ENCODE peak calls at places on chromosomes 16 and 17, in eight cellular contexts. One of them, this sample, is unnamed.

GRCh38 chr16:31458073-31458834 is 1.0 kb upstream of the ARMC5 start:
- DNase-seq in small intestine: peak
- DNase-seq in fibroblast of pulmonary artery: peak
- DNase-seq in lower lobe of right lung: peak
- DNase-seq in amygdala: no peak
- DNase-seq in fibroblast of the aortic adventitia: peak
- DNase-seq in activated CD4-positive, alpha-beta memory T cell treated with anti-CD3 and anti-CD28 coated beads, Interleukin-2, amount 10 ng/mL, durations not matched to agents 7 days and 5 days: peak
- DNase-seq in fibroblast of gingiva: peak
- DNase-seq in this sample: peak

GRCh38 chr16:1420540-1421205 is at the start of gene UQCC4:
- DNase-seq in small intestine: peak
- DNase-seq in fibroblast of pulmonary artery: peak
- DNase-seq in lower lobe of right lung: peak
- DNase-seq in amygdala: peak
- DNase-seq in fibroblast of the aortic adventitia: peak
- DNase-seq in activated CD4-positive, alpha-beta memory T cell treated with anti-CD3 and anti-CD28 coated beads, Interleukin-2, amount 10 ng/mL, durations not matched to agents 7 days and 5 days: peak
- DNase-seq in fibroblast of gingiva: peak
- DNase-seq in this sample: peak

GRCh38 chr17:57649731-57650484 is 95.2 kb downstream of the CCDC182 start:
- DNase-seq in small intestine: no peak
- DNase-seq in fibroblast of pulmonary artery: peak
- DNase-seq in lower lobe of right lung: no peak
- DNase-seq in amygdala: no peak
- DNase-seq in fibroblast of the aortic adventitia: no peak
- DNase-seq in activated CD4-positive, alpha-beta memory T cell treated with anti-CD3 and anti-CD28 coated beads, Interleukin-2, amount 10 ng/mL, durations not matched to agents 7 days and 5 days: no peak
- DNase-seq in fibroblast of gingiva: no peak
- DNase-seq in this sample: no peak

GRCh38 chr17:27993161-27993695 is 49.2 kb upstream of the NLK start:
- DNase-seq in small intestine: no peak
- DNase-seq in fibroblast of pulmonary artery: no peak
- DNase-seq in lower lobe of right lung: no peak
- DNase-seq in amygdala: peak
- DNase-seq in fibroblast of the aortic adventitia: no peak
- DNase-seq in activated CD4-positive, alpha-beta memory T cell treated with anti-CD3 and anti-CD28 coated beads, Interleukin-2, amount 10 ng/mL, durations not matched to agents 7 days and 5 days: no peak
- DNase-seq in fibroblast of gingiva: no peak
- DNase-seq in this sample: no peak

GRCh38 chr16:68737046-68737729 is at the start of gene CDH1:
- DNase-seq in small intestine: peak
- DNase-seq in fibroblast of pulmonary artery: no peak
- DNase-seq in lower lobe of right lung: peak
- DNase-seq in amygdala: peak
- DNase-seq in fibroblast of the aortic adventitia: no peak
- DNase-seq in activated CD4-positive, alpha-beta memory T cell treated with anti-CD3 and anti-CD28 coated beads, Interleukin-2, amount 10 ng/mL, durations not matched to agents 7 days and 5 days: peak
- DNase-seq in fibroblast of gingiva: no peak
- DNase-seq in this sample: peak

GRCh38 chr16:57756424-57757325 is 21.1 kb downstream of the KATNB1 start:
- DNase-seq in small intestine: no peak
- DNase-seq in fibroblast of pulmonary artery: no peak
- DNase-seq in lower lobe of right lung: peak
- DNase-seq in amygdala: no peak
- DNase-seq in fibroblast of the aortic adventitia: no peak
- DNase-seq in activated CD4-positive, alpha-beta memory T cell treated with anti-CD3 and anti-CD28 coated beads, Interleukin-2, amount 10 ng/mL, durations not matched to agents 7 days and 5 days: no peak
- DNase-seq in fibroblast of gingiva: no peak
- DNase-seq in this sample: no peak

GRCh38 chr17:229130-229944 is 47.9 kb upstream of the DOC2B start:
- DNase-seq in small intestine: no peak
- DNase-seq in fibroblast of pulmonary artery: peak
- DNase-seq in lower lobe of right lung: no peak
- DNase-seq in amygdala: no peak
- DNase-seq in fibroblast of the aortic adventitia: no peak
- DNase-seq in activated CD4-positive, alpha-beta memory T cell treated with anti-CD3 and anti-CD28 coated beads, Interleukin-2, amount 10 ng/mL, durations not matched to agents 7 days and 5 days: no peak
- DNase-seq in fibroblast of gingiva: no peak
- DNase-seq in this sample: no peak

GRCh38 chr16:1984347-1985225 is 593 bp downstream of the GFER start:
- DNase-seq in small intestine: peak
- DNase-seq in fibroblast of pulmonary artery: no peak
- DNase-seq in lower lobe of right lung: no peak
- DNase-seq in amygdala: no peak
- DNase-seq in fibroblast of the aortic adventitia: no peak
- DNase-seq in activated CD4-positive, alpha-beta memory T cell treated with anti-CD3 and anti-CD28 coated beads, Interleukin-2, amount 10 ng/mL, durations not matched to agents 7 days and 5 days: no peak
- DNase-seq in fibroblast of gingiva: no peak
- DNase-seq in this sample: peak

GRCh38 chr16:77780378-77780837 is 8.0 kb upstream of the VAT1L start:
- DNase-seq in small intestine: no peak
- DNase-seq in fibroblast of pulmonary artery: peak
- DNase-seq in lower lobe of right lung: no peak
- DNase-seq in amygdala: no peak
- DNase-seq in fibroblast of the aortic adventitia: peak
- DNase-seq in activated CD4-positive, alpha-beta memory T cell treated with anti-CD3 and anti-CD28 coated beads, Interleukin-2, amount 10 ng/mL, durations not matched to agents 7 days and 5 days: no peak
- DNase-seq in fibroblast of gingiva: peak
- DNase-seq in this sample: no peak

GRCh38 chr17:57890857-57891232 is 41.0 kb upstream of the MRPS23 start:
- DNase-seq in small intestine: no peak
- DNase-seq in fibroblast of pulmonary artery: no peak
- DNase-seq in lower lobe of right lung: no peak
- DNase-seq in amygdala: no peak
- DNase-seq in fibroblast of the aortic adventitia: no peak
- DNase-seq in activated CD4-positive, alpha-beta memory T cell treated with anti-CD3 and anti-CD28 coated beads, Interleukin-2, amount 10 ng/mL, durations not matched to agents 7 days and 5 days: no peak
- DNase-seq in fibroblast of gingiva: no peak
- DNase-seq in this sample: no peak

GRCh38 chr16:85902366-85903155 is 3.6 kb downstream of the IRF8 start:
- DNase-seq in small intestine: peak
- DNase-seq in fibroblast of pulmonary artery: peak
- DNase-seq in lower lobe of right lung: no peak
- DNase-seq in amygdala: no peak
- DNase-seq in fibroblast of the aortic adventitia: no peak
- DNase-seq in activated CD4-positive, alpha-beta memory T cell treated with anti-CD3 and anti-CD28 coated beads, Interleukin-2, amount 10 ng/mL, durations not matched to agents 7 days and 5 days: peak
- DNase-seq in fibroblast of gingiva: no peak
- DNase-seq in this sample: peak

GRCh38 chr17:57606111-57606875 is 138.8 kb downstream of the CCDC182 start:
- DNase-seq in small intestine: no peak
- DNase-seq in fibroblast of pulmonary artery: no peak
- DNase-seq in lower lobe of right lung: no peak
- DNase-seq in amygdala: no peak
- DNase-seq in fibroblast of the aortic adventitia: no peak
- DNase-seq in activated CD4-positive, alpha-beta memory T cell treated with anti-CD3 and anti-CD28 coated beads, Interleukin-2, amount 10 ng/mL, durations not matched to agents 7 days and 5 days: no peak
- DNase-seq in fibroblast of gingiva: no peak
- DNase-seq in this sample: no peak

GRCh38 chr16:85082553-85083050 is 29.7 kb downstream of the CIBAR2 start:
- DNase-seq in small intestine: peak
- DNase-seq in fibroblast of pulmonary artery: no peak
- DNase-seq in lower lobe of right lung: no peak
- DNase-seq in amygdala: no peak
- DNase-seq in fibroblast of the aortic adventitia: no peak
- DNase-seq in activated CD4-positive, alpha-beta memory T cell treated with anti-CD3 and anti-CD28 coated beads, Interleukin-2, amount 10 ng/mL, durations not matched to agents 7 days and 5 days: no peak
- DNase-seq in fibroblast of gingiva: no peak
- DNase-seq in this sample: peak

GRCh38 chr17:67503184-67503583 is 126.1 kb downstream of the PITPNC1 start:
- DNase-seq in small intestine: no peak
- DNase-seq in fibroblast of pulmonary artery: no peak
- DNase-seq in lower lobe of right lung: no peak
- DNase-seq in amygdala: no peak
- DNase-seq in fibroblast of the aortic adventitia: peak
- DNase-seq in activated CD4-positive, alpha-beta memory T cell treated with anti-CD3 and anti-CD28 coated beads, Interleukin-2, amount 10 ng/mL, durations not matched to agents 7 days and 5 days: no peak
- DNase-seq in fibroblast of gingiva: no peak
- DNase-seq in this sample: no peak

GRCh38 chr17:9213311-9213655 is 192.0 kb downstream of the NTN1 start:
- DNase-seq in small intestine: no peak
- DNase-seq in fibroblast of pulmonary artery: no peak
- DNase-seq in lower lobe of right lung: no peak
- DNase-seq in amygdala: no peak
- DNase-seq in fibroblast of the aortic adventitia: no peak
- DNase-seq in activated CD4-positive, alpha-beta memory T cell treated with anti-CD3 and anti-CD28 coated beads, Interleukin-2, amount 10 ng/mL, durations not matched to agents 7 days and 5 days: no peak
- DNase-seq in fibroblast of gingiva: no peak
- DNase-seq in this sample: no peak

GRCh38 chr17:64384253-64385186 is 6.1 kb downstream of the PECAM1 start:
- DNase-seq in small intestine: no peak
- DNase-seq in fibroblast of pulmonary artery: no peak
- DNase-seq in lower lobe of right lung: no peak
- DNase-seq in amygdala: no peak
- DNase-seq in fibroblast of the aortic adventitia: peak
- DNase-seq in activated CD4-positive, alpha-beta memory T cell treated with anti-CD3 and anti-CD28 coated beads, Interleukin-2, amount 10 ng/mL, durations not matched to agents 7 days and 5 days: no peak
- DNase-seq in fibroblast of gingiva: no peak
- DNase-seq in this sample: no peak

This sample was measured in Peyer's patch.